ENCODE peak calls at places on chromosomes 12 and 14, in five cellular contexts. Z is K562, A is ovary, G is uterus, J is transverse colon. V is an unnamed sample.

GRCh38 chr12:42789808-42790760 is 200.5 kb upstream of the PRICKLE1 start:
- DNase-seq in Z (no peak), A (no peak), G (no peak), J (no peak), V (no peak)

GRCh38 chr12:2692156-2692555 is 102.6 kb upstream of the FKBP4 start:
- DNase-seq in Z (no peak), A (no peak), G (no peak), J (no peak), V (no peak)

GRCh38 chr12:108145011-108145410 is 15.9 kb downstream of the WSCD2 start:
- DNase-seq in Z (no peak), A (no peak), G (no peak), J (no peak), V (no peak)

GRCh38 chr12:79935624-79936040 is 735 bp upstream of the PPP1R12A start:
- DNase-seq in Z (no peak), A (no peak), G (no peak), J (peak), V (no peak)

GRCh38 chr14:34623506-34623905 is 6.4 kb downstream of the SNX6 start:
- DNase-seq in Z (no peak), A (no peak), G (no peak), J (no peak), V (no peak)

GRCh38 chr12:102702447-102703114 is 214.5 kb downstream of the PAH start:
- DNase-seq in Z (peak), A (peak), G (peak), J (peak), V (no peak)

GRCh38 chr12:69966839-69967238 is 141.8 kb downstream of the MYRFL start:
- DNase-seq in Z (no peak), A (no peak), G (no peak), J (no peak), V (no peak)

GRCh38 chr14:68178282-68178681 is 358.7 kb downstream of the RAD51B start:
- DNase-seq in Z (no peak), A (no peak), G (no peak), J (no peak), V (no peak)

GRCh38 chr12:131205534-131205933 is 251.8 kb downstream of the ADGRD1 start:
- DNase-seq in Z (no peak), A (no peak), G (no peak), J (no peak), V (peak)

GRCh38 chr12:3520711-3521110 is 29.7 kb downstream of the PRMT8 start:
- DNase-seq in Z (no peak), A (no peak), G (no peak), J (no peak), V (no peak)

GRCh38 chr14:71266994-71267636 is 359.9 kb downstream of the PCNX1 start:
- DNase-seq in Z (no peak), A (no peak), G (no peak), J (no peak), V (no peak)

GRCh38 chr12:131132118-131132892 is 178.6 kb downstream of the ADGRD1 start:
- DNase-seq in Z (peak), A (peak), G (peak), J (peak), V (peak)

GRCh38 chr12:119721306-119721705 is 53.4 kb downstream of the PRKAB1 start:
- DNase-seq in Z (no peak), A (no peak), G (no peak), J (no peak), V (no peak)

GRCh38 chr14:92106095-92106937 is at the start of gene ATXN3:
- DNase-seq in Z (peak), A (peak), G (peak), J (peak), V (peak)

GRCh38 chr12:116179384-116179783 is 98.1 kb downstream of the MED13L start:
- DNase-seq in Z (no peak), A (no peak), G (no peak), J (no peak), V (no peak)

GRCh38 chr14:105065280-105066228 is at the start of gene GPR132:
- DNase-seq in Z (no peak), A (no peak), G (no peak), J (peak), V (no peak)

GRCh38 chr14:103846569-103847438 is 571 bp downstream of the PPP1R13B start:
- DNase-seq in Z (peak), A (peak), G (no peak), J (peak), V (no peak)

GRCh38 chr12:105983622-105984325 is 155.0 kb downstream of the NUAK1 start:
- DNase-seq in Z (no peak), A (no peak), G (no peak), J (no peak), V (peak)

GRCh38 chr14:77033622-77034521 is 5.4 kb upstream of the IRF2BPL start:
- DNase-seq in Z (no peak), A (peak), G (peak), J (peak), V (peak)

GRCh38 chr12:28032811-28033537 is 60.4 kb upstream of the PTHLH start:
- DNase-seq in Z (no peak), A (no peak), G (no peak), J (no peak), V (no peak)

GRCh38 chr12:1760566-1761382 is 59.6 kb upstream of the LRTM2 start:
- DNase-seq in Z (no peak), A (no peak), G (no peak), J (no peak), V (no peak)

GRCh38 chr14:61472025-61472672 is 150.8 kb downstream of the PRKCH start:
- DNase-seq in Z (no peak), A (no peak), G (no peak), J (no peak), V (no peak)

GRCh38 chr12:6944381-6945186 is 762 bp downstream of the C12orf57 start:
- DNase-seq in Z (peak), A (peak), G (peak), J (peak), V (peak)
- TF ChIP-seq POLR2A in Z (no peak), A (peak), G (peak), J (no peak), V (peak)

DNA sequence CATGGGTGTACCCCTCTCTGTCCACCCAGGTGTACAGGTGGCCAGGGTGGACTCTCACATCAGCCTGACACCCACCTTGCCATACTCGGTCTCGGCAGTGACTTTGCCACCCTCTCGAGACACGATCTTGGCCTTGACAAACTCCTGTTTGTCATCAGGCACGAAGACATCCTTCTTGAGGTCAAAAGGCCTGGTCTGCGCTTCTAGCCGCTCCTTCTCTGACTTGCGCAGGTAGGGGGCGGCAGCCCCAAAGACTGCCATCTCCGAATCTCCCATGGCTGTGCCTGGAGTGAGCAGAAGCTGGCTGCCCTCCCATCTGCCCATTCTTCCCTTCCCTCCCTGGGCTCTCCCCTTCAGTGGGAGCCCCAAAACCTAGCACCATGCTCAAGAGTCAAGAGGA is 2.0 kb downstream of the MYH7 start:
- DNase-seq in Z (no peak), A (no peak), G (no peak), J (no peak), V (no peak)
- H3K4me3 ChIP-seq in Z (no peak), A (no peak), G (no peak), J (no peak), V (no peak)

GRCh38 chr14:102822311-102822863 is 45.1 kb downstream of the TRAF3 start:
- DNase-seq in Z (no peak), A (no peak), G (no peak), J (no peak), V (no peak)
- TF ChIP-seq POLR2A in Z (no peak), A (no peak), G (no peak), J (no peak), V (no peak)

GRCh38 chr14:50823051-50823762 is 7.8 kb downstream of the NIN start:
- DNase-seq in Z (no peak), A (no peak), G (no peak), J (no peak), V (no peak)
- H3K4me3 ChIP-seq in Z (no peak), A (no peak), G (no peak), J (no peak), V (no peak)

GRCh38 chr12:60398547-60398946 is 802.7 kb downstream of the SLC16A7 start:
- DNase-seq in Z (no peak), A (no peak), G (no peak), J (no peak), V (no peak)

GRCh38 chr12:60399064-60399463 is 803.2 kb downstream of the SLC16A7 start:
- DNase-seq in Z (no peak), A (no peak), G (no peak), J (no peak), V (no peak)

GRCh38 chr12:60391791-60392190 is 796.0 kb downstream of the SLC16A7 start:
- DNase-seq in Z (no peak), A (no peak), G (no peak), J (no peak), V (no peak)

GRCh38 chr12:60393093-60393492 is 797.3 kb downstream of the SLC16A7 start:
- DNase-seq in Z (no peak), A (no peak), G (no peak), J (no peak), V (no peak)

GRCh38 chr12:60394680-60395079 is 798.9 kb downstream of the SLC16A7 start:
- DNase-seq in Z (no peak), A (no peak), G (no peak), J (no peak), V (no peak)
- TF ChIP-seq POLR2A in Z (no peak), A (no peak), G (no peak), J (no peak), V (no peak)